ENCODE peak calls at places on chromosomes 13 and 19, in nine cellular contexts. J is body of pancreas, S is A549, R is transverse colon, V is HepG2, M is adrenal gland, X is uterus, C is HCT116, Y is endothelial cell of umbilical vein. Z is an unnamed sample.
A peak's percentile ranks its signal among the peaks of the same experiment; 100 is the strongest.

GRCh38 chr19:41233748-41234240 is 14.8 kb downstream of the AXL start:
- DNase-seq in Y (no peak), C (no peak), X (no peak), R (peak; percentile 21), V (no peak), J (no peak), M (peak; percentile 35), S (no peak), Z (no peak)

GRCh38 chr19:42242071-42242511 is 311 bp downstream of the GSK3A start:
- DNase-seq in S (no peak), Y (no peak), J (no peak), V (no peak), R (no peak), M (peak; percentile 34), X (peak; percentile 39), C (no peak), Z (no peak)

GRCh38 chr19:54153731-54154326 is 5.7 kb downstream of the LENG1 start:
- DNase-seq in R (peak; percentile 7), X (no peak), Y (no peak), J (no peak), M (no peak), S (no peak), V (no peak), C (no peak), Z (no peak)

GRCh38 chr13:32940601-32941000 is 75.6 kb upstream of the KL start:
- DNase-seq in S (no peak), Y (no peak), J (peak; percentile 22), C (no peak), V (no peak), X (no peak), R (no peak), M (peak; percentile 22), Z (no peak)

GRCh38 chr19:48244289-48244688 is 11.4 kb downstream of the CARD8 start:
- DNase-seq in C (no peak), X (no peak), V (no peak), S (no peak), M (no peak), R (no peak), J (no peak), Y (peak; percentile 82), Z (no peak)

GRCh38 chr19:47176627-47177090 is 46.0 kb downstream of the SAE1 start:
- DNase-seq in R (no peak), X (peak; percentile 33), C (no peak), Y (peak; percentile 100), M (no peak), V (no peak), S (no peak), J (no peak), Z (no peak)

GRCh38 chr19:38848299-38849146 is 1.3 kb downstream of the HNRNPL start:
- DNase-seq in V (no peak), S (no peak), Y (peak; percentile 16), R (no peak), M (peak; percentile 28), X (no peak), C (no peak), J (no peak), Z (no peak)

GRCh38 chr13:112970552-112971287 is 1.7 kb downstream of the MCF2L start:
- DNase-seq in V (no peak), S (no peak), J (no peak), Y (no peak), X (no peak), C (no peak), R (peak; percentile 3), M (peak; percentile 1), Z (no peak)

GRCh38 chr13:100954430-100955361 is 280.1 kb upstream of the TMTC4 start:
- DNase-seq in R (no peak), J (no peak), X (no peak), V (no peak), M (no peak), Y (no peak), S (no peak), C (no peak), Z (no peak)

GRCh38 chr19:1076951-1077350 is 10.0 kb downstream of the ARHGAP45 start:
- DNase-seq in Y (no peak), M (no peak), C (no peak), R (peak; percentile 89), V (no peak), J (peak; percentile 57), X (no peak), S (no peak), Z (peak; percentile 71)

GRCh38 chr19:18098891-18099622 is 1.5 kb downstream of the MAST3 start:
- DNase-seq in J (peak; percentile 30), Y (no peak), C (no peak), V (no peak), X (no peak), S (no peak), M (no peak), R (peak; percentile 60), Z (no peak)

GRCh38 chr13:65378943-65379519 is 1851.1 kb downstream of the PCDH9 start:
- DNase-seq in M (no peak), S (peak; percentile 18), Y (peak; percentile 10), X (no peak), R (no peak), V (no peak), J (no peak), C (peak; percentile 22), Z (no peak)

GRCh38 chr13:33610471-33611015 is 207.4 kb upstream of the RFC3 start:
- DNase-seq in S (peak; percentile 1), R (peak; percentile 13), Y (no peak), J (peak; percentile 23), C (no peak), M (peak; percentile 49), X (no peak), V (peak; percentile 95), Z (no peak)

GRCh38 chr19:34503546-34504272 is 22.2 kb downstream of the WTIP start:
- DNase-seq in Y (no peak), X (peak; percentile 17), J (no peak), V (no peak), M (no peak), C (no peak), R (no peak), S (no peak), Z (no peak)

GRCh38 chr13:30978981-30979956 is 46.8 kb downstream of the TEX26 start:
- DNase-seq in M (peak; percentile 47), C (peak; percentile 38), R (peak; percentile 42), J (peak; percentile 42), V (peak; percentile 16), X (no peak), S (peak; percentile 31), Y (peak; percentile 5), Z (no peak)

DNA sequence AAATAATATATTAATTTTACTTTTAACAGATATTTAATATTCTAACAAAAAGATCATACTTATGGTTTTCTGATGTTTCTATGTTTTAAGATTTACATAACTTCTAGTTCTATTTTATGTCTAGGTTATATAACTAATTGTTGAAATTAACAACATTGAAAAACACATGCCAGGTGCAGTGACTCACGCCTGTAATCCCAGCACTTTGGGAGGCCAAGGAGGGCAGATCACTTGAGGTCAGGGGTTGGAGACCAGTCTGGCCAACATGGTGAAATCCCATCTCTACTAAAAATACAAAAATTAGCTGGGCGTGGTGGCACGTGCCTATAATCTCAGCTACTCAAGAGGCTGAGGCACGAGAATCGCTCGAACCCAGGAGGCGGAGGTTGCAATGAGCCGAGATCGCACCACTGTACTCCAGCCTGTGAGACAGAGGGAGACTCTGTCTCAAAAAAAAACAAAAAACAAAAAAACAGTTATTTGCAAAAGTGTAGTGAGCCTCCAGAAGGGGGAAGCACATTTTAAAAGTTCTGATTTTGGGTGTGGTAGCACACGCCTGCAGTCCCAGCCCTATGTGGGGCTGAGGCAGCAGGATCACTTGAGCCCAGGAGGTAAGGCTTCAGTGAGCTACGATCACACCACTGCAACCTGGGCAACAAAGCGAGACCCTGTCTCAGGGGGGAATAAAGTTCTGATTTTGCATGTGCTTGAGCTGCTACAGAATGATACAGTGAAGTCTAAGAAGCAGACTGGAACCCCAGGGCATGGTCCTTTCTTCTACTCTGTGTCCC is 18.6 kb downstream of the MIPEP start:
- DNase-seq in M (no peak), R (no peak), Y (no peak), X (no peak), V (no peak), C (no peak), S (no peak), J (no peak), Z (no peak)
- H3K4me1 ChIP-seq in M (no peaks in the 10 kb centered on the region), R (no peaks in the 10 kb centered on the region), Y (peaks cover 20% of the 10 kb centered on the region), X (no peaks in the 10 kb centered on the region), V (peaks cover 11% of the 10 kb centered on the region), C (no peaks in the 10 kb centered on the region), S (peaks cover 53% of the 10 kb centered on the region), J (no peaks in the 10 kb centered on the region), Z (no peaks in the 10 kb centered on the region)

DNA sequence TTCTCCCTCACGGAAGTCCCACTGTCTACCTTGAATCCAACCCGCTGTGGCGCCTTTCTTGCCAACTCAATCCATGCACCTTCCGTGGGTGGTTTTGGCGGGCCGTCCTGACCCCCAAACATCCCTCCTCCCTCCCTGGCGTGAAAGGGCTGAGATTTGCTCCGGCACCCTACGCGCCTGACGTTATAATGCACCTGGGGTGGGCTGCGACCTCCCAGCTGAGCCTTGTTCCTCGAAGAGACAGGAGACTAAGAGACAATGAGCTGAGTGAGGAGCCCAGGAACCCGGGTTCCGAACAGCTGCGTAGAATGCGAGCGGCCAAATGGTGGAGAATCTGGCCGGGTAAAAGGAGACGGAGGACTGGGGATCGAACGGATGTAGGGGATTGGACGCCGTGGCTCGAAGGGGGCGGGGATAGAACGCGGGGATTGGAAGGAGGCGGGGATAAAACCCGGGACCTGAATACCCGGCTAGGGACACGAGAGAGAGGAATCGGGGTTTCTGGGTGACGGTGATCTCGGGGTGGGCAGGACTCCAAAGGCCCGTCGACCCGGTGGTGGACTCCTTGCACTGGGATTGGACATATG is at the start of gene CPT1C:
- DNase-seq in J (peak; percentile 82), R (peak; percentile 75), X (peak; percentile 87), C (no peak), M (peak; percentile 81), V (no peak), Y (peak; percentile 83), S (no peak), Z (peak; percentile 74)
- TF ChIP-seq POLR2A in J (peak; percentile 70), R (peak; percentile 42), X (peak; percentile 59), C (no peak), M (peak; percentile 36), V (no peak), Y (peak; percentile 79), S (no peak), Z (no peak)

GRCh38 chr13:19998960-19999359 is 40.4 kb downstream of the ZMYM2 start:
- DNase-seq in Y (no peak), R (no peak), V (no peak), C (no peak), X (no peak), J (no peak), S (no peak), M (no peak), Z (no peak)
- H3K4me1 ChIP-seq in Y (no peaks in the 10 kb centered on the region), R (no peaks in the 10 kb centered on the region), V (no peaks in the 10 kb centered on the region), C (no peaks in the 10 kb centered on the region), X (no peaks in the 10 kb centered on the region), J (peaks cover 10% of the 10 kb centered on the region), S (no peaks in the 10 kb centered on the region), M (no peaks in the 10 kb centered on the region), Z (no peaks in the 10 kb centered on the region)

GRCh38 chr19:10625003-10625761 is at the start of gene SLC44A2:
- DNase-seq in Y (peak; percentile 41), S (no peak), M (peak; percentile 86), C (peak; percentile 38), V (no peak), J (peak; percentile 96), X (peak; percentile 60), R (peak; percentile 93), Z (peak; percentile 80)
- TF ChIP-seq POLR2A in Y (peak; percentile 22), S (no peak), M (no peak), C (no peak), V (no peak), J (peak; percentile 86), X (no peak), R (peak; percentile 77), Z (peak; percentile 25)

GRCh38 chr19:14434543-14435319 is 1.6 kb downstream of the PKN1 start:
- DNase-seq in J (peak; percentile 41), X (peak; percentile 77), V (peak; percentile 72), Y (peak; percentile 77), M (peak; percentile 91), R (peak; percentile 59), S (peak; percentile 73), C (no peak), Z (peak; percentile 39)
- H3K4me1 ChIP-seq in J (peaks cover 32% of the 10 kb centered on the region), X (no peaks in the 10 kb centered on the region), V (peaks cover 37% of the 10 kb centered on the region), Y (peaks cover 38% of the 10 kb centered on the region), M (peaks cover 28% of the 10 kb centered on the region), R (peaks cover 14% of the 10 kb centered on the region), S (peaks cover 23% of the 10 kb centered on the region), C (peaks cover 41% of the 10 kb centered on the region), Z (peaks cover 7% of the 10 kb centered on the region)

Z was measured in breast epithelium.